ENCODE peak calls at places on chromosomes 3 and 15, in five cellular contexts. One of them, this sample, is unnamed.

GRCh38 chr15:71687902-71688508 is 122.3 kb upstream of the NR2E3 start:
- DNase-seq in brain microvascular endothelial cell: peak; percentile 64
- DNase-seq in colonic mucosa: no peak
- DNase-seq in AG04450: no peak
- DNase-seq in glomerular endothelial cell: no peak
- DNase-seq in this sample: no peak

GRCh38 chr3:129934234-129935123 is 40.0 kb upstream of the TRH start:
- DNase-seq in brain microvascular endothelial cell: peak; percentile 15
- DNase-seq in colonic mucosa: peak; percentile 32
- DNase-seq in AG04450: no peak
- DNase-seq in glomerular endothelial cell: peak; percentile 14
- DNase-seq in this sample: no peak

GRCh38 chr15:82922737-82923136 is 29.8 kb downstream of the HOMER2 start:
- DNase-seq in brain microvascular endothelial cell: no peak
- DNase-seq in colonic mucosa: no peak
- DNase-seq in AG04450: no peak
- DNase-seq in glomerular endothelial cell: no peak
- DNase-seq in this sample: no peak

GRCh38 chr15:89629829-89630228 is 25.4 kb downstream of the KIF7 start:
- DNase-seq in brain microvascular endothelial cell: no peak
- DNase-seq in colonic mucosa: no peak
- DNase-seq in AG04450: no peak
- DNase-seq in glomerular endothelial cell: no peak
- DNase-seq in this sample: no peak

GRCh38 chr3:111577798-111578685 is 17.1 kb downstream of the ZBED2 start:
- DNase-seq in brain microvascular endothelial cell: peak; percentile 82
- DNase-seq in colonic mucosa: no peak
- DNase-seq in AG04450: peak; percentile 70
- DNase-seq in glomerular endothelial cell: peak; percentile 34
- DNase-seq in this sample: peak; percentile 70

GRCh38 chr3:143000525-143000924 is 845 bp upstream of the U2SURP start:
- DNase-seq in brain microvascular endothelial cell: peak; percentile 31
- DNase-seq in colonic mucosa: peak; percentile 44
- DNase-seq in AG04450: no peak
- DNase-seq in glomerular endothelial cell: no peak
- DNase-seq in this sample: no peak

GRCh38 chr3:99945328-99945995 is 127.8 kb downstream of the CMSS1 start:
- DNase-seq in brain microvascular endothelial cell: no peak
- DNase-seq in colonic mucosa: no peak
- DNase-seq in AG04450: no peak
- DNase-seq in glomerular endothelial cell: no peak
- DNase-seq in this sample: no peak

GRCh38 chr3:5188419-5189405 is 1.2 kb downstream of the EDEM1 start:
- DNase-seq in brain microvascular endothelial cell: no peak
- DNase-seq in colonic mucosa: peak; percentile 65
- DNase-seq in AG04450: no peak
- DNase-seq in glomerular endothelial cell: no peak
- DNase-seq in this sample: no peak

GRCh38 chr3:32457971-32458471 is 44.6 kb downstream of the CMTM6 start:
- DNase-seq in brain microvascular endothelial cell: no peak
- DNase-seq in colonic mucosa: no peak
- DNase-seq in AG04450: no peak
- DNase-seq in glomerular endothelial cell: no peak
- DNase-seq in this sample: no peak

GRCh38 chr3:174775603-174776002 is 83.5 kb upstream of the NAALADL2 start:
- DNase-seq in brain microvascular endothelial cell: peak; percentile 95
- DNase-seq in colonic mucosa: no peak
- DNase-seq in AG04450: no peak
- DNase-seq in glomerular endothelial cell: no peak
- DNase-seq in this sample: no peak

GRCh38 chr3:177538743-177539730 is 341.8 kb upstream of the TBL1XR1 start:
- DNase-seq in brain microvascular endothelial cell: no peak
- DNase-seq in colonic mucosa: no peak
- DNase-seq in AG04450: no peak
- DNase-seq in glomerular endothelial cell: peak; percentile 16
- DNase-seq in this sample: no peak

GRCh38 chr3:49552087-49552486 is 2.2 kb upstream of the BSN start:
- DNase-seq in brain microvascular endothelial cell: no peak
- DNase-seq in colonic mucosa: no peak
- DNase-seq in AG04450: no peak
- DNase-seq in glomerular endothelial cell: no peak
- DNase-seq in this sample: no peak

GRCh38 chr3:110420158-110420641 is 651.4 kb upstream of the NECTIN3 start:
- DNase-seq in brain microvascular endothelial cell: peak; percentile 49
- DNase-seq in colonic mucosa: no peak
- DNase-seq in AG04450: peak; percentile 55
- DNase-seq in glomerular endothelial cell: no peak
- DNase-seq in this sample: peak; percentile 69

GRCh38 chr3:98691897-98692296 is 71.2 kb upstream of the ST3GAL6 start:
- DNase-seq in brain microvascular endothelial cell: peak; percentile 31
- DNase-seq in colonic mucosa: no peak
- DNase-seq in AG04450: no peak
- DNase-seq in glomerular endothelial cell: peak; percentile 63
- DNase-seq in this sample: no peak

GRCh38 chr3:66200786-66201185 is 20.0 kb upstream of the SLC25A26 start:
- DNase-seq in brain microvascular endothelial cell: no peak
- DNase-seq in colonic mucosa: no peak
- DNase-seq in AG04450: no peak
- DNase-seq in glomerular endothelial cell: no peak
- DNase-seq in this sample: no peak

GRCh38 chr3:1214928-1215327 is 122.1 kb downstream of the CNTN6 start:
- DNase-seq in brain microvascular endothelial cell: peak; percentile 4
- DNase-seq in colonic mucosa: no peak
- DNase-seq in AG04450: no peak
- DNase-seq in glomerular endothelial cell: no peak
- DNase-seq in this sample: no peak

GRCh38 chr15:87365221-87365620 is 891.3 kb downstream of the NTRK3 start:
- DNase-seq in brain microvascular endothelial cell: peak; percentile 55
- DNase-seq in colonic mucosa: no peak
- DNase-seq in AG04450: peak; percentile 42
- DNase-seq in glomerular endothelial cell: no peak
- DNase-seq in this sample: peak; percentile 35

GRCh38 chr15:45827275-45827674 is 192.4 kb downstream of the SQOR start:
- DNase-seq in brain microvascular endothelial cell: no peak
- DNase-seq in colonic mucosa: no peak
- DNase-seq in AG04450: no peak
- DNase-seq in glomerular endothelial cell: no peak
- DNase-seq in this sample: no peak

GRCh38 chr3:192685801-192686200 is 41.5 kb downstream of the FGF12 start:
- DNase-seq in brain microvascular endothelial cell: no peak
- DNase-seq in colonic mucosa: no peak
- DNase-seq in AG04450: no peak
- DNase-seq in glomerular endothelial cell: no peak
- DNase-seq in this sample: no peak

GRCh38 chr15:31435891-31436628 is 109.4 kb downstream of the KLF13 start:
- DNase-seq in brain microvascular endothelial cell: no peak
- DNase-seq in colonic mucosa: peak; percentile 56
- DNase-seq in AG04450: no peak
- DNase-seq in glomerular endothelial cell: no peak
- DNase-seq in this sample: no peak

GRCh38 chr3:181454451-181455027 is 257.2 kb upstream of the SOX2 start:
- DNase-seq in brain microvascular endothelial cell: no peak
- DNase-seq in colonic mucosa: no peak
- DNase-seq in AG04450: no peak
- DNase-seq in glomerular endothelial cell: no peak
- DNase-seq in this sample: no peak

GRCh38 chr3:48708481-48708889 is 8.5 kb downstream of the IP6K2 start:
- DNase-seq in brain microvascular endothelial cell: peak; percentile 12
- DNase-seq in colonic mucosa: no peak
- DNase-seq in AG04450: no peak
- DNase-seq in glomerular endothelial cell: no peak
- DNase-seq in this sample: no peak

GRCh38 chr3:38165722-38166387 is 518 bp downstream of the OXSR1 start:
- DNase-seq in brain microvascular endothelial cell: peak; percentile 43
- DNase-seq in colonic mucosa: peak; percentile 67
- DNase-seq in AG04450: no peak
- DNase-seq in glomerular endothelial cell: no peak
- DNase-seq in this sample: no peak

GRCh38 chr15:67574981-67575632 is 32.6 kb downstream of the MAP2K5 start:
- DNase-seq in brain microvascular endothelial cell: no peak
- DNase-seq in colonic mucosa: no peak
- DNase-seq in AG04450: no peak
- DNase-seq in glomerular endothelial cell: no peak
- DNase-seq in this sample: no peak

GRCh38 chr3:136042608-136043221 is 77.2 kb downstream of the PPP2R3A start:
- DNase-seq in brain microvascular endothelial cell: peak; percentile 15
- DNase-seq in colonic mucosa: no peak
- DNase-seq in AG04450: no peak
- DNase-seq in glomerular endothelial cell: peak; percentile 55
- DNase-seq in this sample: peak; percentile 13

GRCh38 chr15:83365370-83365938 is 81.0 kb upstream of the BNC1 start:
- DNase-seq in brain microvascular endothelial cell: peak; percentile 32
- DNase-seq in colonic mucosa: no peak
- DNase-seq in AG04450: no peak
- DNase-seq in glomerular endothelial cell: no peak
- DNase-seq in this sample: no peak

GRCh38 chr3:141082064-141082463 is 30.9 kb downstream of the SPSB4 start:
- DNase-seq in brain microvascular endothelial cell: no peak
- DNase-seq in colonic mucosa: no peak
- DNase-seq in AG04450: no peak
- DNase-seq in glomerular endothelial cell: no peak
- DNase-seq in this sample: no peak

GRCh38 chr15:59917504-59918157 is 86.5 kb upstream of the FOXB1 start:
- DNase-seq in brain microvascular endothelial cell: peak; percentile 34
- DNase-seq in colonic mucosa: peak; percentile 70
- DNase-seq in AG04450: no peak
- DNase-seq in glomerular endothelial cell: no peak
- DNase-seq in this sample: no peak

GRCh38 chr3:101976473-101976872 is 127.2 kb downstream of the NFKBIZ start:
- DNase-seq in brain microvascular endothelial cell: no peak
- DNase-seq in colonic mucosa: no peak
- DNase-seq in AG04450: no peak
- DNase-seq in glomerular endothelial cell: no peak
- DNase-seq in this sample: no peak

GRCh38 chr3:128113817-128114794 is 9.5 kb downstream of the RUVBL1 start:
- DNase-seq in brain microvascular endothelial cell: no peak
- DNase-seq in colonic mucosa: no peak
- DNase-seq in AG04450: no peak
- DNase-seq in glomerular endothelial cell: no peak
- DNase-seq in this sample: no peak

GRCh38 chr3:184532940-184533732 is 28.4 kb upstream of the EPHB3 start:
- DNase-seq in brain microvascular endothelial cell: no peak
- DNase-seq in colonic mucosa: peak; percentile 9
- DNase-seq in AG04450: no peak
- DNase-seq in glomerular endothelial cell: no peak
- DNase-seq in this sample: no peak

GRCh38 chr15:65068436-65068835 is 645 bp upstream of the RASL12 start:
- DNase-seq in brain microvascular endothelial cell: no peak
- DNase-seq in colonic mucosa: no peak
- DNase-seq in AG04450: no peak
- DNase-seq in glomerular endothelial cell: no peak
- DNase-seq in this sample: no peak

GRCh38 chr3:129688310-129688895 is 81.9 kb upstream of the PLXND1 start:
- DNase-seq in brain microvascular endothelial cell: peak; percentile 60
- DNase-seq in colonic mucosa: peak; percentile 28
- DNase-seq in AG04450: no peak
- DNase-seq in glomerular endothelial cell: no peak
- DNase-seq in this sample: no peak

GRCh38 chr3:134179508-134179907 is 71.2 kb downstream of the RYK start:
- DNase-seq in brain microvascular endothelial cell: no peak
- DNase-seq in colonic mucosa: no peak
- DNase-seq in AG04450: no peak
- DNase-seq in glomerular endothelial cell: no peak
- DNase-seq in this sample: no peak

GRCh38 chr15:90863987-90864386 is 4.4 kb upstream of the FURIN start:
- DNase-seq in brain microvascular endothelial cell: no peak
- DNase-seq in colonic mucosa: no peak
- DNase-seq in AG04450: no peak
- DNase-seq in glomerular endothelial cell: no peak
- DNase-seq in this sample: no peak